ENCODE peak calls at places on chromosomes 6 and 20, in six cellular contexts. I is heart right ventricle; D is stimulated activated CD4-positive, alpha-beta T cell treated with anti-CD3 and anti-CD28 coated beads, Interleukin-15, amount 100 ng/mL, for 1 hour; V is T47D; S is activated naive CD4-positive, alpha-beta T cell treated with anti-CD3 and anti-CD28 coated beads, Interleukin-2, amount 10 ng/mL, durations not matched to agents 7 days and 5 days; X is GM12865. R is an unnamed sample.

GRCh38 chr20:44728835-44729342 is 13.7 kb downstream of the CCN5 start:
- DNase-seq in X (no peak), D (no peak), I (peak; percentile 71), V (peak; percentile 92), S (no peak), R (no peak)

GRCh38 chr20:38985603-38986170 is 23.5 kb downstream of the DHX35 start:
- DNase-seq in S (no peak), V (no peak), D (no peak), I (no peak), X (peak; percentile 68), R (peak; percentile 56)

GRCh38 chr6:35042041-35042440 is 99.1 kb downstream of the TCP11 start:
- DNase-seq in V (no peak), I (no peak), D (no peak), X (no peak), S (no peak), R (no peak)

GRCh38 chr6:32047855-32048766 is 9.9 kb downstream of the CYP21A2 start:
- DNase-seq in I (peak; percentile 77), X (peak; percentile 63), V (peak; percentile 56), D (peak; percentile 32), S (peak; percentile 73), R (peak; percentile 50)

GRCh38 chr6:149455028-149455732 is 29.6 kb downstream of the ZC3H12D start:
- DNase-seq in X (no peak), D (no peak), V (no peak), S (no peak), I (no peak), R (no peak)

GRCh38 chr20:52655365-52655764 is 316.8 kb upstream of the TSHZ2 start:
- DNase-seq in V (no peak), X (no peak), S (no peak), I (no peak), D (no peak), R (no peak)

GRCh38 chr6:112979830-112980229 is 632.7 kb downstream of the RFPL4B start:
- DNase-seq in S (no peak), I (no peak), X (no peak), V (no peak), D (no peak), R (no peak)

GRCh38 chr6:139126255-139126654 is 8.6 kb upstream of the HECA start:
- DNase-seq in V (no peak), X (no peak), D (no peak), S (peak; percentile 43), I (no peak), R (no peak)

GRCh38 chr6:130215526-130215925 is 7.2 kb downstream of the SAMD3 start:
- DNase-seq in I (no peak), S (peak; percentile 60), D (no peak), X (peak; percentile 21), V (no peak), R (peak; percentile 35)

GRCh38 chr20:58511364-58511763 is 3.8 kb downstream of the APCDD1L start:
- DNase-seq in S (no peak), V (no peak), D (no peak), I (no peak), X (no peak), R (no peak)

GRCh38 chr6:27279513-27280063 is 32.1 kb downstream of the PRSS16 start:
- DNase-seq in V (no peak), D (no peak), S (no peak), I (no peak), X (no peak), R (no peak)

R was measured in MM.1S.